ENCODE peak calls at places on chromosomes 2 and 18, in seven cellular contexts. T is sigmoid colon, A is spleen, W is Peyer's patch, N is right lobe of liver, J is uterus, S is breast epithelium. L is an unnamed sample.

GRCh38 chr2:56386657-56387056 is 202.9 kb downstream of the CCDC85A start:
- DNase-seq in T (no peak), A (no peak), W (no peak), N (no peak), J (no peak), S (no peak), L (no peak)

GRCh38 chr2:237305579-237305978 is 108.4 kb downstream of the COL6A3 start:
- DNase-seq in T (no peak), A (no peak), W (no peak), N (no peak), J (no peak), S (no peak), L (no peak)

GRCh38 chr2:54081574-54081973 is 33.8 kb upstream of the ACYP2 start:
- DNase-seq in T (no peak), A (no peak), W (no peak), N (no peak), J (no peak), S (no peak), L (no peak)

GRCh38 chr18:457120-457519 is 43.4 kb downstream of the COLEC12 start:
- DNase-seq in T (peak), A (no peak), W (no peak), N (no peak), J (peak), S (peak), L (peak)

GRCh38 chr2:183892315-183892941 is 705.9 kb upstream of the ZNF804A start:
- DNase-seq in T (no peak), A (no peak), W (no peak), N (no peak), J (no peak), S (no peak), L (no peak)

GRCh38 chr2:241895732-241896641 is 26.5 kb downstream of the RTP5 start:
- DNase-seq in T (no peak), A (peak), W (peak), N (peak), J (no peak), S (peak), L (no peak)

GRCh38 chr2:108491848-108492247 is 42.4 kb upstream of the LIMS1 start:
- DNase-seq in T (no peak), A (no peak), W (no peak), N (no peak), J (no peak), S (no peak), L (no peak)

GRCh38 chr18:62925031-62925688 is 209.8 kb downstream of the PHLPP1 start:
- DNase-seq in T (no peak), A (no peak), W (no peak), N (no peak), J (no peak), S (no peak), L (no peak)

GRCh38 chr2:84314901-84315330 is 144.2 kb downstream of the SUCLG1 start:
- DNase-seq in T (peak), A (peak), W (peak), N (peak), J (peak), S (peak), L (peak)
- H3K27ac ChIP-seq in T (no peak), A (no peak), W (no peak), N (no peak), J (no peak), S (no peak), L (no peak)

GRCh38 chr2:157414050-157414449 is 29.8 kb downstream of the CYTIP start:
- DNase-seq in T (no peak), A (no peak), W (no peak), N (no peak), J (no peak), S (no peak), L (no peak)
- TF ChIP-seq POLR2A in T (no peak), A (no peak), W (no peak), N (no peak), J (no peak), S (no peak), L (no peak)

GRCh38 chr2:219551412-219551811 is 7.6 kb downstream of the TMEM198 start:
- DNase-seq in T (no peak), A (peak), W (no peak), N (no peak), J (peak), S (no peak), L (no peak)
- H3K27ac ChIP-seq in T (no peak), A (no peak), W (no peak), N (no peak), J (peak), S (no peak), L (no peak)

GRCh38 chr2:70978388-70979357 is at the start of gene ANKRD53:
- DNase-seq in T (peak), A (peak), W (peak), N (peak), J (peak), S (peak), L (no peak)
- TF ChIP-seq POLR2A in T (no peak), A (no peak), W (no peak), N (no peak), J (no peak), S (no peak), L (no peak)